ENCODE peak calls at places on chromosome 22, in eight cellular contexts. B is amygdala; R is AG08396; A is NCI-H2081 treated with DMSO at 0.1 percent for 48 hours; E is activated CD4-positive, alpha-beta T cell treated with anti-CD3 and anti-CD28 coated beads for 24 hours; G is Right ventricle myocardium superior; H is posterior vena cava; V is ecto neural progenitor cell. J is an unnamed sample.
A peak's percentile ranks its signal among the peaks of the same experiment; 100 is the strongest.

GRCh38 chr22:30260276-30260675 is 6.4 kb downstream of the OSM start:
- DNase-seq in A (no peak), R (no peak), H (no peak), E (no peak), G (no peak), B (no peak), V (no peak), J (no peak)

GRCh38 chr22:48309115-48309705 is 1518.5 kb downstream of the BRD1 start:
- DNase-seq in R (no peak), V (no peak), G (no peak), E (no peak), A (no peak), H (no peak), B (no peak), J (no peak)

GRCh38 chr22:43878079-43878795 is 13.6 kb downstream of the PNPLA5 start:
- DNase-seq in R (no peak), E (no peak), A (no peak), H (peak; percentile 64), V (no peak), G (no peak), B (no peak), J (no peak)

GRCh38 chr22:35777335-35777975 is 59.8 kb downstream of the APOL5 start:
- DNase-seq in H (no peak), E (no peak), R (peak; percentile 43), A (no peak), V (no peak), B (no peak), G (no peak), J (no peak)

GRCh38 chr22:49026476-49027121 is 801.1 kb downstream of the BRD1 start:
- DNase-seq in A (no peak), E (no peak), G (no peak), B (peak; percentile 15), R (no peak), V (no peak), H (no peak), J (no peak)

GRCh38 chr22:16933274-16933923 is 74.6 kb downstream of the GAB4 start:
- DNase-seq in E (no peak), R (no peak), G (no peak), A (no peak), V (no peak), B (no peak), H (no peak), J (no peak)

GRCh38 chr22:43466710-43467109 is 54.9 kb downstream of the MPPED1 start:
- DNase-seq in B (no peak), G (no peak), H (peak; percentile 61), A (no peak), R (no peak), E (no peak), V (no peak), J (no peak)

GRCh38 chr22:37419916-37420655 is 7.2 kb downstream of the ELFN2 start:
- DNase-seq in E (no peak), V (peak; percentile 76), R (no peak), H (no peak), G (no peak), A (no peak), B (no peak), J (no peak)

GRCh38 chr22:40076702-40077645 is 82.2 kb downstream of the FAM83F start:
- DNase-seq in G (no peak), B (no peak), E (no peak), V (no peak), H (no peak), A (no peak), R (no peak), J (no peak)

GRCh38 chr22:25726241-25726640 is 15.7 kb upstream of the MYO18B start:
- DNase-seq in A (no peak), V (no peak), H (no peak), E (no peak), G (no peak), R (no peak), B (no peak), J (no peak)

GRCh38 chr22:28051787-28052356 is 132.8 kb upstream of the PITPNB start:
- DNase-seq in A (peak; percentile 11), B (no peak), E (peak; percentile 14), V (peak; percentile 83), R (peak; percentile 62), H (peak; percentile 87), G (peak; percentile 85), J (no peak)

GRCh38 chr22:21697021-21697771 is 31.4 kb downstream of the PPIL2 start:
- DNase-seq in G (peak; percentile 33), V (peak; percentile 37), B (no peak), R (no peak), E (no peak), A (no peak), H (no peak), J (no peak)

GRCh38 chr22:28231423-28231822 is 312.4 kb upstream of the PITPNB start:
- DNase-seq in R (peak; percentile 31), A (no peak), H (no peak), V (no peak), E (no peak), G (no peak), B (no peak), J (no peak)

GRCh38 chr22:27372969-27373670 is 428.4 kb downstream of the MN1 start:
- DNase-seq in V (peak; percentile 90), G (no peak), A (no peak), E (no peak), B (no peak), R (no peak), H (no peak), J (peak; percentile 68)

J was measured in esophagus muscularis mucosa.